ENCODE peak calls at places on chromosomes 5 and 9, in six cellular contexts. B, Q, W, Y, M and V are unnamed samples. For H3K9me3, the result is how much of the 10 kb centered on the place peaks cover.

GRCh38 chr9:71796368-71796767 is 28.1 kb upstream of the CEMIP2 start:
- DNase-seq in B (no peak), Q (no peak), W (no peak), Y (no peak), M (no peak), V (no peak)

GRCh38 chr9:90539266-90539665 is 103.4 kb downstream of the DIRAS2 start:
- DNase-seq in B (no peak), Q (no peak), W (peak), Y (no peak), M (no peak), V (no peak)

GRCh38 chr5:82147860-82148573 is 130.1 kb downstream of the RPS23 start:
- DNase-seq in B (no peak), Q (no peak), W (peak), Y (no peak), M (no peak), V (no peak)

GRCh38 chr5:99081711-99082110 is 152.9 kb upstream of the CHD1 start:
- DNase-seq in B (no peak), Q (no peak), W (no peak), Y (no peak), M (no peak), V (no peak)

GRCh38 chr9:83451308-83451707 is 86.9 kb downstream of the FRMD3 start:
- DNase-seq in B (no peak), Q (no peak), W (no peak), Y (no peak), M (no peak), V (no peak)

GRCh38 chr5:73483676-73484075 is 14.6 kb upstream of the BTF3 start:
- DNase-seq in B (no peak), Q (no peak), W (no peak), Y (no peak), M (no peak), V (no peak)

GRCh38 chr9:16223074-16223871 is 647.2 kb downstream of the BNC2 start:
- DNase-seq in B (no peak), Q (no peak), W (no peak), Y (no peak), M (no peak), V (no peak)

GRCh38 chr9:20117482-20117881 is 328.6 kb upstream of the SLC24A2 start:
- DNase-seq in B (no peak), Q (no peak), W (no peak), Y (no peak), M (no peak), V (no peak)

GRCh38 chr9:133979124-133979920 is 12.8 kb downstream of the VAV2 start:
- DNase-seq in B (no peak), Q (no peak), W (peak), Y (no peak), M (peak), V (peak)

GRCh38 chr9:133976888-133977287 is 15.2 kb downstream of the VAV2 start:
- DNase-seq in B (no peak), Q (no peak), W (no peak), Y (no peak), M (no peak), V (no peak)

GRCh38 chr9:133976191-133976861 is 15.8 kb downstream of the VAV2 start:
- DNase-seq in B (no peak), Q (no peak), W (no peak), Y (no peak), M (no peak), V (no peak)

GRCh38 chr9:133978226-133979123 is 13.6 kb downstream of the VAV2 start:
- DNase-seq in B (no peak), Q (no peak), W (no peak), Y (no peak), M (no peak), V (peak)

GRCh38 chr9:133977421-133978201 is 14.5 kb downstream of the VAV2 start:
- DNase-seq in B (no peak), Q (no peak), W (no peak), Y (no peak), M (no peak), V (peak)
- H3K9me3 ChIP-seq in B (under half), Q (under half), W (under half), Y (under half), M (under half), V (under half)

DNA sequence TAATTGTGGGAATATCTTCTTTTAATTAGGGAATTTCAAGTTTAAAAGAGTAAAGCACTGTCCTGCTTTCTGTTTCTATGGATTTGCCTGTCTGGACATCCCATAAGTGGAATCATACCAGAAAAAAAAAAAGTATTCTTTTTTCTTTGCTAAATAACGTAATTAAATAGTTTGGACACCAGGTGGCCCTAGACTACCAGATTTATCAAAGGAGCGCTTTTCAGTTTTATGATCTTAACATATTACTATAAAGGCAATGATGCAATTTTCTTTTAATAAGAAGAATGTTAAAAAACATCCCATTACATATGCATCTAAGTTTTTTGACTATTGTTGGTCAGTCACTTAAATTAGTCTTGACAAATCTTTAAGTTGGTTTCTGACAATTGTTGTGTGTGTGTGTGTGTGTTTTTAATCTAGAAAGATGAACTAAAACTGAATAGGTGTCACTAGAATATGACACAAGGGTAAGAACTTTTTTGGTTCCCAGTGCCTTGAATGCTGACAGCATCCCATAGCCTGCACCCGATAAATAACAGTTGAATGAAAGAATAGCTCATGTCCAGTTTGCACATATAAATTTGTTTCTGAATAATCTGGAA is 49.5 kb downstream of the C5orf22 start:
- DNase-seq in B (no peak), Q (no peak), W (peak), Y (no peak), M (no peak), V (no peak)
- TF ChIP-seq CTCF in B (peak), Q (peak), W (peak), Y (peak), M (peak), V (peak)

GRCh38 chr5:168734119-168734518 is 155.0 kb upstream of the PANK3 start:
- DNase-seq in B (no peak), Q (no peak), W (no peak), Y (no peak), M (no peak), V (no peak)
- H3K27ac ChIP-seq in B (no peak), Q (no peak), W (no peak), Y (no peak), M (peak), V (no peak)

DNA sequence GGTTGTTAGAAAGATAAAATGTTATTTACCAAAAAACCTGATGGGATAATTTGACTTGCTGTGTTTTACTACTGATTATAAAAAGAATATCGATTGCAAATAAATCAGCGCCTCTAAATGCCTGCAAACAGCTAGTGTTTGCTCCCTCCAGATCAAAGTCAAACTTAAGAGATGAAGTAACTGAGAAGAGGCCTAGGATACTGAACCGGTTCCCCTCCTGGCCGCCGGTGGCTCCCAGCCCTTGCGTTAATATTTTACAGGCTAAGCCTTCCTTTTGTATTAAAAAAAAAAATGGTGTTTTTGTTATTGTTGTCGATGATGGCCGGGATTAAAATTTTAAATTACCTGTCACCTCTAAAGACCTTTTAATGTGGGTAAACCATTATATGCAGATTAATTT is 2.6 kb downstream of the IRX1 start:
- DNase-seq in B (no peak), Q (no peak), W (peak), Y (no peak), M (no peak), V (no peak)
- H3K9me3 ChIP-seq in B (under half), Q (under half), W (under half), Y (under half), M (under half), V (under half)

DNA sequence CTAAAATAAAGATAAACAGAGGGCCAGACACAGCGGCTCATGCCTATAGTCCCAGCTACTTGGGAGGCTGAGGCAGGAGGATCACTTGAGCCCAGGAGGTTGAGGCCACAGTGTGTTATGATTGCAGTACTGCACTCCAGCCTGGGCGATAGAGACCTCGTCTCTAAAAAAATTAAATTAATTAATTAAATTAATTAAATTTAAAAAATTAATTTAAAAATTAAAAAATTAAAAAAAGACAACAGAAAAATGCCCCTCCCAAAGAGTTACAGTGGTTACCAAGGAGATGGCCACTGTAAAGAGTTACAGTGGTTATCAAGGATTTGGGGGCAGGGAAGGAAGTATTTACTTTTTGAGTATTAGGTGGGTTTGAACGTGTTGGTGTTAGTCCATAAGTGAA is 38.3 kb downstream of the CDC14B start:
- DNase-seq in B (no peak), Q (no peak), W (no peak), Y (no peak), M (no peak), V (no peak)
- TF ChIP-seq CTCF in B (no peak), Q (no peak), W (no peak), Y (no peak), M (no peak), V (no peak)